ENCODE peak calls at places on chromosome 9, in nine cellular contexts. W is NCI-H774; O is right atrium auricular region; A is fibroblast of gingiva; T is stimulated activated CD4-positive, alpha-beta T cell treated with anti-CD3 and anti-CD28 coated beads, Interleukin-2, amount 100 ng/mL, for 48 hours; I is activated CD8-positive, alpha-beta T cell treated with anti-CD3 and anti-CD28 coated beads for 36 hours; B is BJ; V is cardiac muscle cell; J is amygdala. C is an unnamed sample.

GRCh38 chr9:133135193-133135745 is 14.2 kb upstream of the RALGDS start:
- DNase-seq in W (no peak), O (peak; percentile 78), A (peak; percentile 49), T (peak; percentile 54), I (peak; percentile 83), B (no peak), V (peak; percentile 80), J (peak; percentile 92), C (no peak)

GRCh38 chr9:110650261-110650660 is 18.3 kb upstream of the MUSK start:
- DNase-seq in W (no peak), O (no peak), A (peak; percentile 91), T (no peak), I (no peak), B (peak; percentile 64), V (peak; percentile 18), J (no peak), C (no peak)

GRCh38 chr9:36584626-36585460 is 12.1 kb downstream of the MELK start:
- DNase-seq in W (no peak), O (no peak), A (no peak), T (no peak), I (no peak), B (no peak), V (peak; percentile 49), J (no peak), C (no peak)

GRCh38 chr9:21803674-21804048 is 1.2 kb downstream of the MTAP start:
- DNase-seq in W (no peak), O (no peak), A (no peak), T (no peak), I (no peak), B (no peak), V (peak; percentile 35), J (no peak), C (no peak)

GRCh38 chr9:111852291-111852690 is 44.3 kb upstream of the UGCG start:
- DNase-seq in W (no peak), O (no peak), A (no peak), T (no peak), I (no peak), B (no peak), V (no peak), J (no peak), C (no peak)

GRCh38 chr9:98330831-98331230 is 75.4 kb upstream of the TBC1D2 start:
- DNase-seq in W (no peak), O (no peak), A (peak; percentile 91), T (no peak), I (no peak), B (peak; percentile 42), V (peak; percentile 44), J (no peak), C (no peak)

GRCh38 chr9:99730063-99730462 is 91.6 kb upstream of the NR4A3 start:
- DNase-seq in W (no peak), O (no peak), A (no peak), T (no peak), I (no peak), B (no peak), V (no peak), J (no peak), C (no peak)

GRCh38 chr9:33676746-33677505 is 118.4 kb upstream of the PRSS3 start:
- DNase-seq in W (peak; percentile 55), O (no peak), A (peak; percentile 4), T (peak; percentile 13), I (peak; percentile 38), B (no peak), V (peak; percentile 50), J (peak; percentile 22), C (peak; percentile 59)

GRCh38 chr9:5375091-5375490 is 35.4 kb upstream of the RLN1 start:
- DNase-seq in W (no peak), O (no peak), A (no peak), T (no peak), I (peak; percentile 54), B (no peak), V (peak; percentile 12), J (no peak), C (no peak)

GRCh38 chr9:128415222-128415621 is 5.4 kb upstream of the CERCAM start:
- DNase-seq in W (no peak), O (no peak), A (no peak), T (no peak), I (no peak), B (no peak), V (no peak), J (no peak), C (no peak)

GRCh38 chr9:16406536-16407225 is 463.8 kb downstream of the BNC2 start:
- DNase-seq in W (no peak), O (no peak), A (no peak), T (no peak), I (no peak), B (no peak), V (no peak), J (no peak), C (no peak)

GRCh38 chr9:132699926-132700325 is 29.7 kb downstream of the GTF3C4 start:
- DNase-seq in W (no peak), O (no peak), A (peak; percentile 42), T (no peak), I (no peak), B (no peak), V (no peak), J (no peak), C (no peak)

GRCh38 chr9:72894342-72894741 is 58.5 kb downstream of the ALDH1A1 start:
- DNase-seq in W (no peak), O (no peak), A (peak; percentile 45), T (no peak), I (no peak), B (peak; percentile 78), V (no peak), J (no peak), C (no peak)

GRCh38 chr9:109452761-109453160 is 45.3 kb downstream of the PTPN3 start:
- DNase-seq in W (no peak), O (no peak), A (peak; percentile 70), T (no peak), I (no peak), B (no peak), V (peak; percentile 89), J (no peak), C (no peak)

GRCh38 chr9:69649566-69650260 is 22.5 kb downstream of the APBA1 start:
- DNase-seq in W (no peak), O (no peak), A (no peak), T (no peak), I (no peak), B (peak; percentile 31), V (peak; percentile 14), J (no peak), C (no peak)

GRCh38 chr9:33023661-33024060 is 1.4 kb upstream of the DNAJA1 start:
- DNase-seq in W (no peak), O (no peak), A (no peak), T (no peak), I (no peak), B (no peak), V (no peak), J (no peak), C (no peak)

GRCh38 chr9:136686794-136687711 is at the start of gene AGPAT2:
- DNase-seq in W (peak; percentile 83), O (peak; percentile 74), A (peak; percentile 42), T (peak; percentile 73), I (peak; percentile 79), B (no peak), V (peak; percentile 58), J (peak; percentile 40), C (no peak)

GRCh38 chr9:19998153-19998552 is 209.3 kb upstream of the SLC24A2 start:
- DNase-seq in W (no peak), O (no peak), A (no peak), T (no peak), I (peak; percentile 57), B (no peak), V (peak; percentile 41), J (no peak), C (no peak)

GRCh38 chr9:88852794-88853193 is 138.5 kb upstream of the S1PR3 start:
- DNase-seq in W (no peak), O (no peak), A (peak; percentile 88), T (no peak), I (no peak), B (peak; percentile 86), V (peak; percentile 83), J (no peak), C (no peak)

GRCh38 chr9:6489099-6489498 is 76.1 kb downstream of the UHRF2 start:
- DNase-seq in W (no peak), O (no peak), A (no peak), T (no peak), I (no peak), B (no peak), V (no peak), J (no peak), C (no peak)

GRCh38 chr9:106203832-106204516 is 509.6 kb downstream of the TMEM38B start:
- DNase-seq in W (peak; percentile 0), O (no peak), A (no peak), T (no peak), I (no peak), B (no peak), V (no peak), J (no peak), C (no peak)

GRCh38 chr9:18274693-18275092 is 199.3 kb upstream of the ADAMTSL1 start:
- DNase-seq in W (no peak), O (no peak), A (peak; percentile 14), T (no peak), I (no peak), B (no peak), V (peak; percentile 83), J (no peak), C (no peak)

GRCh38 chr9:90906316-90907055 is 104.9 kb downstream of the SYK start:
- DNase-seq in W (no peak), O (no peak), A (no peak), T (no peak), I (no peak), B (no peak), V (no peak), J (no peak), C (no peak)

GRCh38 chr9:99720455-99721050 is 101.1 kb upstream of the NR4A3 start:
- DNase-seq in W (no peak), O (no peak), A (peak; percentile 53), T (no peak), I (peak; percentile 22), B (no peak), V (peak; percentile 7), J (no peak), C (no peak)

GRCh38 chr9:69444791-69445190 is 119.8 kb downstream of the ENTREP1 start:
- DNase-seq in W (no peak), O (no peak), A (no peak), T (no peak), I (no peak), B (no peak), V (no peak), J (no peak), C (no peak)

GRCh38 chr9:17802249-17802857 is 223.5 kb downstream of the SH3GL2 start:
- DNase-seq in W (no peak), O (no peak), A (no peak), T (no peak), I (peak; percentile 4), B (no peak), V (peak; percentile 38), J (no peak), C (no peak)

GRCh38 chr9:136222896-136223266 is 18.0 kb upstream of the LHX3 start:
- DNase-seq in W (no peak), O (no peak), A (no peak), T (no peak), I (no peak), B (no peak), V (no peak), J (no peak), C (no peak)

GRCh38 chr9:137551656-137552534 is at the start of gene MRPL41:
- DNase-seq in W (peak; percentile 94), O (peak; percentile 85), A (peak; percentile 88), T (peak; percentile 81), I (peak; percentile 90), B (peak; percentile 14), V (peak; percentile 92), J (peak; percentile 89), C (peak; percentile 85)

GRCh38 chr9:10690546-10690945 is 77.7 kb upstream of the PTPRD start:
- DNase-seq in W (no peak), O (no peak), A (no peak), T (no peak), I (no peak), B (no peak), V (no peak), J (no peak), C (no peak)

C was measured in caudate nucleus.